ENCODE peak calls at places on chromosomes 2 and 18, in four cellular contexts. One of them, this sample, is unnamed.

GRCh38 chr2:26555246-26556133 is 77.6 kb upstream of the OTOF start:
- DNase-seq in H9: no peak
- DNase-seq in psoas muscle: peak
- DNase-seq in choroid plexus epithelial cell: peak
- DNase-seq in this sample: no peak

GRCh38 chr2:23595601-23596251 is 210.7 kb downstream of the KLHL29 start:
- DNase-seq in choroid plexus epithelial cell: peak
- DNase-seq in psoas muscle: peak
- DNase-seq in H9: no peak
- DNase-seq in this sample: no peak

GRCh38 chr2:101040072-101040471 is 38.0 kb downstream of the RPL31 start:
- DNase-seq in choroid plexus epithelial cell: no peak
- DNase-seq in psoas muscle: no peak
- DNase-seq in H9: no peak
- DNase-seq in this sample: no peak

GRCh38 chr2:70089220-70089945 is 2.1 kb downstream of the PCBP1 start:
- DNase-seq in choroid plexus epithelial cell: peak
- DNase-seq in H9: peak
- DNase-seq in psoas muscle: peak
- DNase-seq in this sample: peak

GRCh38 chr18:27713727-27714080 is 463.2 kb downstream of the CDH2 start:
- DNase-seq in H9: no peak
- DNase-seq in psoas muscle: no peak
- DNase-seq in choroid plexus epithelial cell: peak
- DNase-seq in this sample: no peak

GRCh38 chr2:55871637-55872036 is 51.9 kb downstream of the EFEMP1 start:
- DNase-seq in choroid plexus epithelial cell: no peak
- DNase-seq in H9: no peak
- DNase-seq in psoas muscle: no peak
- DNase-seq in this sample: no peak

GRCh38 chr2:30359644-30360167 is 87.3 kb upstream of the LCLAT1 start:
- DNase-seq in psoas muscle: peak
- DNase-seq in H9: no peak
- DNase-seq in choroid plexus epithelial cell: peak
- DNase-seq in this sample: no peak

GRCh38 chr2:223414646-223415045 is 187.5 kb downstream of the SCG2 start:
- DNase-seq in psoas muscle: peak
- DNase-seq in H9: no peak
- DNase-seq in choroid plexus epithelial cell: peak
- DNase-seq in this sample: no peak

GRCh38 chr2:200787351-200788128 is 24.2 kb upstream of the BZW1 start:
- DNase-seq in choroid plexus epithelial cell: peak
- DNase-seq in H9: no peak
- DNase-seq in psoas muscle: no peak
- DNase-seq in this sample: peak

GRCh38 chr2:26274058-26274613 is 29.4 kb downstream of the HADHB start:
- DNase-seq in choroid plexus epithelial cell: peak
- DNase-seq in psoas muscle: no peak
- DNase-seq in H9: no peak
- DNase-seq in this sample: no peak

GRCh38 chr18:13221821-13222220 is 3.3 kb downstream of the LDLRAD4 start:
- DNase-seq in H9: no peak
- DNase-seq in psoas muscle: no peak
- DNase-seq in choroid plexus epithelial cell: no peak
- DNase-seq in this sample: no peak

GRCh38 chr2:203340791-203341487 is 12.7 kb downstream of the ABI2 start:
- DNase-seq in psoas muscle: no peak
- DNase-seq in choroid plexus epithelial cell: peak
- DNase-seq in H9: peak
- DNase-seq in this sample: no peak

GRCh38 chr2:67085146-67085545 is 312.0 kb upstream of the ETAA1 start:
- DNase-seq in psoas muscle: no peak
- DNase-seq in choroid plexus epithelial cell: no peak
- DNase-seq in H9: no peak
- DNase-seq in this sample: no peak

GRCh38 chr2:238916875-238917590 is 69.1 kb downstream of the TWIST2 start:
- DNase-seq in choroid plexus epithelial cell: no peak
- DNase-seq in psoas muscle: no peak
- DNase-seq in H9: no peak
- DNase-seq in this sample: no peak

GRCh38 chr2:114550895-114551793 is 108.7 kb downstream of the DPP10 start:
- DNase-seq in H9: peak
- DNase-seq in psoas muscle: no peak
- DNase-seq in choroid plexus epithelial cell: peak
- DNase-seq in this sample: peak

GRCh38 chr2:127891806-127892205 is 6.0 kb upstream of the AMMECR1L start:
- DNase-seq in choroid plexus epithelial cell: peak
- DNase-seq in H9: peak
- DNase-seq in psoas muscle: no peak
- DNase-seq in this sample: no peak

GRCh38 chr2:9951522-9952285 is at the start of gene GRHL1:
- DNase-seq in H9: peak
- DNase-seq in psoas muscle: peak
- DNase-seq in choroid plexus epithelial cell: peak
- DNase-seq in this sample: peak

GRCh38 chr2:190578158-190579057 is 43.9 kb upstream of the NEMP2 start:
- DNase-seq in H9: no peak
- DNase-seq in choroid plexus epithelial cell: peak
- DNase-seq in psoas muscle: no peak
- DNase-seq in this sample: peak

GRCh38 chr18:3726241-3726951 is 276.4 kb downstream of the TGIF1 start:
- DNase-seq in choroid plexus epithelial cell: no peak
- DNase-seq in H9: no peak
- DNase-seq in psoas muscle: no peak
- DNase-seq in this sample: no peak

GRCh38 chr2:159807183-159808037 is 9.4 kb upstream of the CD302 start:
- DNase-seq in H9: peak
- DNase-seq in choroid plexus epithelial cell: peak
- DNase-seq in psoas muscle: no peak
- DNase-seq in this sample: peak

GRCh38 chr2:152134488-152135280 is 35.8 kb upstream of the CACNB4 start:
- DNase-seq in H9: no peak
- DNase-seq in choroid plexus epithelial cell: peak
- DNase-seq in psoas muscle: no peak
- DNase-seq in this sample: peak

GRCh38 chr2:217864960-217865359 is 137.8 kb downstream of the TNS1 start:
- DNase-seq in H9: no peak
- DNase-seq in psoas muscle: no peak
- DNase-seq in choroid plexus epithelial cell: no peak
- DNase-seq in this sample: peak

GRCh38 chr2:67840460-67841068 is 222.2 kb downstream of the C1D start:
- DNase-seq in H9: peak
- DNase-seq in psoas muscle: peak
- DNase-seq in choroid plexus epithelial cell: peak
- DNase-seq in this sample: peak

GRCh38 chr18:9838144-9838877 is 47.5 kb upstream of the TXNDC2 start:
- DNase-seq in psoas muscle: no peak
- DNase-seq in choroid plexus epithelial cell: peak
- DNase-seq in H9: peak
- DNase-seq in this sample: no peak

GRCh38 chr2:202583709-202584219 is 51.0 kb upstream of the FAM117B start:
- DNase-seq in H9: no peak
- DNase-seq in choroid plexus epithelial cell: no peak
- DNase-seq in psoas muscle: no peak
- DNase-seq in this sample: no peak

GRCh38 chr2:24907106-24907505 is 12.9 kb downstream of the ADCY3 start:
- DNase-seq in H9: no peak
- DNase-seq in choroid plexus epithelial cell: no peak
- DNase-seq in psoas muscle: no peak
- DNase-seq in this sample: no peak

GRCh38 chr2:213288913-213289700 is 4.8 kb downstream of the SPAG16 start:
- DNase-seq in choroid plexus epithelial cell: peak
- DNase-seq in psoas muscle: no peak
- DNase-seq in H9: no peak
- DNase-seq in this sample: no peak

GRCh38 chr2:229485782-229486181 is 214.7 kb upstream of the PID1 start:
- DNase-seq in psoas muscle: no peak
- DNase-seq in choroid plexus epithelial cell: no peak
- DNase-seq in H9: no peak
- DNase-seq in this sample: no peak

GRCh38 chr2:133952896-133953295 is 301.0 kb upstream of the MGAT5 start:
- DNase-seq in choroid plexus epithelial cell: no peak
- DNase-seq in H9: no peak
- DNase-seq in psoas muscle: no peak
- DNase-seq in this sample: no peak

GRCh38 chr2:133956434-133956935 is 297.4 kb upstream of the MGAT5 start:
- DNase-seq in H9: no peak
- DNase-seq in choroid plexus epithelial cell: no peak
- DNase-seq in psoas muscle: no peak
- DNase-seq in this sample: no peak

GRCh38 chr2:133954636-133955035 is 299.2 kb upstream of the MGAT5 start:
- DNase-seq in choroid plexus epithelial cell: no peak
- DNase-seq in H9: no peak
- DNase-seq in psoas muscle: no peak
- DNase-seq in this sample: no peak

GRCh38 chr2:133953524-133953923 is 300.3 kb upstream of the MGAT5 start:
- DNase-seq in psoas muscle: no peak
- DNase-seq in H9: no peak
- DNase-seq in choroid plexus epithelial cell: no peak
- DNase-seq in this sample: no peak

GRCh38 chr2:133955174-133955573 is 298.7 kb upstream of the MGAT5 start:
- DNase-seq in H9: no peak
- DNase-seq in psoas muscle: no peak
- DNase-seq in choroid plexus epithelial cell: no peak
- DNase-seq in this sample: no peak
- TF ChIP-seq CTCF in H9: no peak
- TF ChIP-seq CTCF in psoas muscle: no peak
- TF ChIP-seq CTCF in choroid plexus epithelial cell: no peak
- TF ChIP-seq CTCF in this sample: no peak

GRCh38 chr2:119008108-119008507 is 66.1 kb downstream of the MARCO start:
- DNase-seq in H9: no peak
- DNase-seq in psoas muscle: no peak
- DNase-seq in choroid plexus epithelial cell: no peak
- DNase-seq in this sample: no peak
- TF ChIP-seq CTCF in H9: peak
- TF ChIP-seq CTCF in psoas muscle: no peak
- TF ChIP-seq CTCF in choroid plexus epithelial cell: no peak
- TF ChIP-seq CTCF in this sample: no peak

DNA sequence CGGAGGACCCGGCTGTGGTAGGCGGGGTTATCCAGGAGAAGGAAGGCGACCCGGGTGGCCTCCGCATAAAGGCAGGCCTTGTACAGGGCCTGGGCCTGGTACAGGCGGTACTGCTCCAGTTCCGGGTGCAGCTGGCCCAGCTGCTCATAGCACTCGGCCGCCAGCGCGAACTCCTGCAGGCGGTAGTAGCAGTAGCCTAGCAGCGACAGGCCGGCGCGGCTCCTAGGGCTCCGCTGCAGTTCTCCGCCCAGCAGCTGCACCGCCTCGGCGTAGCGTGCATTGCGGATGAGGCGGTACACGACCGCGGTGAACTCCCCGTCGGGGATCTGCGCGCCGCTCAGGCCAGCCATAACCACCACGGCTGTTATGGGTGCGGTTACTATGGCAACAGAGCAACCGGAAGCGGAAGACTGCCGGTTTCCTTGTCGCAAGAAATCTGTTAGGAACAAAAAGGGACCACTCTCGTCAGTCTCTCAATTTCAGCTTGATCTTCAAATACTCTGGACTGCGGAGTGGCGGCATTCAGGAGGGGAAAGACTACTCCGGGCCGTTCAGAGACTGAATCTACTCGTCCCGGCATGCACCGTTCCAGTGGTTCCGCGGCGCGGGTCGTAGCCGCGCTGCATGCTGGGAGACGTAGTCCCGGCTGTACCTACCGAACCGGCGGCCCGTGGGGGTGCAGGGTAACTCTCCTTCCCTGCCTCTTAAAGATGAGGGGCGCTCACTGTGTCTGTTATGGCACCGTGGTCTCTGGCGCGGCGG is 160.0 kb downstream of the AGPS start:
- DNase-seq in choroid plexus epithelial cell: peak
- DNase-seq in psoas muscle: peak
- DNase-seq in H9: peak
- DNase-seq in this sample: peak
- TF ChIP-seq CTCF in choroid plexus epithelial cell: peak
- TF ChIP-seq CTCF in psoas muscle: no peak
- TF ChIP-seq CTCF in H9: no peak
- TF ChIP-seq CTCF in this sample: no peak

GRCh38 chr2:20141056-20141762 is 83.7 kb downstream of the SDC1 start:
- DNase-seq in psoas muscle: peak
- DNase-seq in H9: peak
- DNase-seq in choroid plexus epithelial cell: peak
- DNase-seq in this sample: no peak
- TF ChIP-seq CTCF in psoas muscle: no peak
- TF ChIP-seq CTCF in H9: no peak
- TF ChIP-seq CTCF in choroid plexus epithelial cell: no peak
- TF ChIP-seq CTCF in this sample: no peak

DNA sequence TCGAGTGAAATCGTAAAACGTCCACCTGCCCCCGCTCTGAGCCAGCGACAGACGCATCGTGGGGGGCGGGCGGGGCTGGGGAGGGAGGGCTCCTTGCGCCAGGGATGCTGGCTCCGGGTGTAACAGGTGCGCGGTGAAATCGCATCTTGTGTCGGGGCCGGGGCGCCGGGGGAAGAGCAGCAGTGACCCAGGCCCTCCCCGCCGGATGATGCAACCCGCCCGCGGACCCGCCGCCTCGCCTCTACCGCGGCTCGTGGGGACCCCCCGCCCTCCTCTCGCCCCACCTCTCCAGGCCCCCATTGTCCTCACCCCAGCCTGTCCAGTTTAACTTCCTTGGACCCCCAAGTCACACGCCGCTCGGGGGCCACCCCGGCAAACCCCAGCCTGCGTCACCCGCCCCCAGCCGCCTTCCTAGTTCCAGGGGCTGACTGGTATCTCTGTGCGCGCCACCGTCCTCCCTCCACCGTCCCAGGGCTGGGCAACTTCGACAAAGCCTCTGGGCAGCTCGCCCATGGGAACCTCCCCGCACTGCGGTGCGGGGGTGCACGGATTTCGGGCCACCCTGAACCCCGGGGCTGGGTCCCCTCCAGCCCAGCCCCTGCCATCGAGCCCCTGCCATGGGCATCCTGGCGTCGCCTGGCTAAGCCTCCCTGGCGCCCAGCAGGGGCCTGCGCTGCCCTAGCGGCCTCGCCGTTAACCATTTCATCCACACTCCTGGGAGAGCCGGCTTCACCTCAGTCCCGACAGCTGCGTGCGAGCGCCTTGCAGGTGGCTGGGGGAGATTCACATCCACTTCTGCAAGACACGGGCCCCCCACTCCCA is 799 bp upstream of the KIF1A start:
- DNase-seq in psoas muscle: peak
- DNase-seq in H9: peak
- DNase-seq in choroid plexus epithelial cell: no peak
- DNase-seq in this sample: peak
- TF ChIP-seq CTCF in psoas muscle: no peak
- TF ChIP-seq CTCF in H9: peak
- TF ChIP-seq CTCF in choroid plexus epithelial cell: no peak
- TF ChIP-seq CTCF in this sample: no peak

This sample was measured in activated CD8-positive, alpha-beta T cell treated with anti-CD3 and anti-CD28 coated beads for 36 hours.